ENCODE peak calls at places on chromosomes 5 and 9, in nine cellular contexts. One of them, this sample, is unnamed.
A peak's percentile ranks its signal among the peaks of the same experiment; 100 is the strongest.

GRCh38 chr9:37404590-37404989 is 17.9 kb upstream of the GRHPR start:
- DNase-seq in head of caudate nucleus: no peak
- DNase-seq in GM13977: no peak
- DNase-seq in HTR-8/SVneo: no peak
- DNase-seq in activated CD4-positive, alpha-beta T cell treated with anti-CD3 and anti-CD28 coated beads for 48 hours: no peak
- DNase-seq in renal cortical epithelial cell: no peak
- DNase-seq in fibroblast of mammary gland: no peak
- DNase-seq in A549: no peak
- DNase-seq in upper lobe of right lung: no peak
- DNase-seq in this sample: no peak

GRCh38 chr9:137150485-137151060 is 11.6 kb downstream of the GRIN1 start:
- DNase-seq in head of caudate nucleus: no peak
- DNase-seq in GM13977: peak; percentile 94
- DNase-seq in HTR-8/SVneo: peak; percentile 39
- DNase-seq in activated CD4-positive, alpha-beta T cell treated with anti-CD3 and anti-CD28 coated beads for 48 hours: peak; percentile 77
- DNase-seq in renal cortical epithelial cell: no peak
- DNase-seq in fibroblast of mammary gland: peak; percentile 49
- DNase-seq in A549: peak; percentile 87
- DNase-seq in upper lobe of right lung: no peak
- DNase-seq in this sample: no peak

GRCh38 chr9:68705636-68706578 is 867 bp downstream of the PIP5K1B start:
- DNase-seq in head of caudate nucleus: peak; percentile 29
- DNase-seq in GM13977: peak; percentile 60
- DNase-seq in HTR-8/SVneo: no peak
- DNase-seq in activated CD4-positive, alpha-beta T cell treated with anti-CD3 and anti-CD28 coated beads for 48 hours: peak; percentile 4
- DNase-seq in renal cortical epithelial cell: no peak
- DNase-seq in fibroblast of mammary gland: no peak
- DNase-seq in A549: no peak
- DNase-seq in upper lobe of right lung: no peak
- DNase-seq in this sample: no peak

GRCh38 chr5:124580925-124581821 is 165.3 kb downstream of the ZNF608 start:
- DNase-seq in head of caudate nucleus: peak; percentile 54
- DNase-seq in GM13977: no peak
- DNase-seq in HTR-8/SVneo: no peak
- DNase-seq in activated CD4-positive, alpha-beta T cell treated with anti-CD3 and anti-CD28 coated beads for 48 hours: no peak
- DNase-seq in renal cortical epithelial cell: peak; percentile 31
- DNase-seq in fibroblast of mammary gland: no peak
- DNase-seq in A549: no peak
- DNase-seq in upper lobe of right lung: no peak
- DNase-seq in this sample: no peak

GRCh38 chr5:140632366-140633080 is 452 bp downstream of the CD14 start:
- DNase-seq in head of caudate nucleus: peak; percentile 64
- DNase-seq in GM13977: peak; percentile 40
- DNase-seq in HTR-8/SVneo: no peak
- DNase-seq in activated CD4-positive, alpha-beta T cell treated with anti-CD3 and anti-CD28 coated beads for 48 hours: peak; percentile 64
- DNase-seq in renal cortical epithelial cell: peak; percentile 23
- DNase-seq in fibroblast of mammary gland: peak; percentile 51
- DNase-seq in A549: no peak
- DNase-seq in upper lobe of right lung: peak; percentile 92
- DNase-seq in this sample: no peak

GRCh38 chr5:77651343-77651742 is 12.8 kb upstream of the OTP start:
- DNase-seq in head of caudate nucleus: no peak
- DNase-seq in GM13977: no peak
- DNase-seq in HTR-8/SVneo: no peak
- DNase-seq in activated CD4-positive, alpha-beta T cell treated with anti-CD3 and anti-CD28 coated beads for 48 hours: no peak
- DNase-seq in renal cortical epithelial cell: no peak
- DNase-seq in fibroblast of mammary gland: no peak
- DNase-seq in A549: no peak
- DNase-seq in upper lobe of right lung: no peak
- DNase-seq in this sample: no peak

GRCh38 chr5:16663848-16664247 is 47.1 kb upstream of the RETREG1 start:
- DNase-seq in head of caudate nucleus: no peak
- DNase-seq in GM13977: no peak
- DNase-seq in HTR-8/SVneo: no peak
- DNase-seq in activated CD4-positive, alpha-beta T cell treated with anti-CD3 and anti-CD28 coated beads for 48 hours: no peak
- DNase-seq in renal cortical epithelial cell: no peak
- DNase-seq in fibroblast of mammary gland: no peak
- DNase-seq in A549: no peak
- DNase-seq in upper lobe of right lung: no peak
- DNase-seq in this sample: no peak

GRCh38 chr5:20538341-20538740 is 550.3 kb upstream of the CDH18 start:
- DNase-seq in head of caudate nucleus: no peak
- DNase-seq in GM13977: no peak
- DNase-seq in HTR-8/SVneo: no peak
- DNase-seq in activated CD4-positive, alpha-beta T cell treated with anti-CD3 and anti-CD28 coated beads for 48 hours: no peak
- DNase-seq in renal cortical epithelial cell: no peak
- DNase-seq in fibroblast of mammary gland: no peak
- DNase-seq in A549: no peak
- DNase-seq in upper lobe of right lung: no peak
- DNase-seq in this sample: no peak

GRCh38 chr5:117100156-117100555 is 525.5 kb upstream of the SEMA6A start:
- DNase-seq in head of caudate nucleus: no peak
- DNase-seq in GM13977: no peak
- DNase-seq in HTR-8/SVneo: no peak
- DNase-seq in activated CD4-positive, alpha-beta T cell treated with anti-CD3 and anti-CD28 coated beads for 48 hours: no peak
- DNase-seq in renal cortical epithelial cell: no peak
- DNase-seq in fibroblast of mammary gland: no peak
- DNase-seq in A549: no peak
- DNase-seq in upper lobe of right lung: no peak
- DNase-seq in this sample: no peak

GRCh38 chr5:153678617-153679329 is 188.3 kb downstream of the GRIA1 start:
- DNase-seq in head of caudate nucleus: no peak
- DNase-seq in GM13977: no peak
- DNase-seq in HTR-8/SVneo: no peak
- DNase-seq in activated CD4-positive, alpha-beta T cell treated with anti-CD3 and anti-CD28 coated beads for 48 hours: no peak
- DNase-seq in renal cortical epithelial cell: no peak
- DNase-seq in fibroblast of mammary gland: no peak
- DNase-seq in A549: no peak
- DNase-seq in upper lobe of right lung: no peak
- DNase-seq in this sample: peak; percentile 77

GRCh38 chr5:91189480-91190332 is 193.4 kb downstream of the ARRDC3 start:
- DNase-seq in head of caudate nucleus: no peak
- DNase-seq in GM13977: no peak
- DNase-seq in HTR-8/SVneo: no peak
- DNase-seq in activated CD4-positive, alpha-beta T cell treated with anti-CD3 and anti-CD28 coated beads for 48 hours: no peak
- DNase-seq in renal cortical epithelial cell: peak; percentile 97
- DNase-seq in fibroblast of mammary gland: peak; percentile 92
- DNase-seq in A549: peak; percentile 69
- DNase-seq in upper lobe of right lung: no peak
- DNase-seq in this sample: peak; percentile 82

GRCh38 chr5:24073097-24073496 is 565.7 kb downstream of the PRDM9 start:
- DNase-seq in head of caudate nucleus: no peak
- DNase-seq in GM13977: no peak
- DNase-seq in HTR-8/SVneo: no peak
- DNase-seq in activated CD4-positive, alpha-beta T cell treated with anti-CD3 and anti-CD28 coated beads for 48 hours: no peak
- DNase-seq in renal cortical epithelial cell: no peak
- DNase-seq in fibroblast of mammary gland: no peak
- DNase-seq in A549: no peak
- DNase-seq in upper lobe of right lung: no peak
- DNase-seq in this sample: no peak

GRCh38 chr5:60297658-60298057 is 402.3 kb downstream of the DEPDC1B start:
- DNase-seq in head of caudate nucleus: no peak
- DNase-seq in GM13977: no peak
- DNase-seq in HTR-8/SVneo: no peak
- DNase-seq in activated CD4-positive, alpha-beta T cell treated with anti-CD3 and anti-CD28 coated beads for 48 hours: no peak
- DNase-seq in renal cortical epithelial cell: no peak
- DNase-seq in fibroblast of mammary gland: no peak
- DNase-seq in A549: no peak
- DNase-seq in upper lobe of right lung: no peak
- DNase-seq in this sample: no peak

GRCh38 chr9:117734523-117735314 is 30.5 kb downstream of the TLR4 start:
- DNase-seq in head of caudate nucleus: no peak
- DNase-seq in GM13977: no peak
- DNase-seq in HTR-8/SVneo: peak; percentile 18
- DNase-seq in activated CD4-positive, alpha-beta T cell treated with anti-CD3 and anti-CD28 coated beads for 48 hours: no peak
- DNase-seq in renal cortical epithelial cell: peak; percentile 38
- DNase-seq in fibroblast of mammary gland: peak; percentile 9
- DNase-seq in A549: no peak
- DNase-seq in upper lobe of right lung: no peak
- DNase-seq in this sample: peak; percentile 69

GRCh38 chr9:90921104-90921503 is 119.5 kb downstream of the SYK start:
- DNase-seq in head of caudate nucleus: peak; percentile 42
- DNase-seq in GM13977: no peak
- DNase-seq in HTR-8/SVneo: no peak
- DNase-seq in activated CD4-positive, alpha-beta T cell treated with anti-CD3 and anti-CD28 coated beads for 48 hours: no peak
- DNase-seq in renal cortical epithelial cell: peak; percentile 65
- DNase-seq in fibroblast of mammary gland: no peak
- DNase-seq in A549: no peak
- DNase-seq in upper lobe of right lung: peak; percentile 85
- DNase-seq in this sample: peak; percentile 20

GRCh38 chr9:19102181-19102630 is 498 bp downstream of the HAUS6 start:
- DNase-seq in head of caudate nucleus: peak; percentile 41
- DNase-seq in GM13977: peak; percentile 26
- DNase-seq in HTR-8/SVneo: peak; percentile 19
- DNase-seq in activated CD4-positive, alpha-beta T cell treated with anti-CD3 and anti-CD28 coated beads for 48 hours: peak; percentile 24
- DNase-seq in renal cortical epithelial cell: no peak
- DNase-seq in fibroblast of mammary gland: no peak
- DNase-seq in A549: no peak
- DNase-seq in upper lobe of right lung: peak; percentile 71
- DNase-seq in this sample: no peak

GRCh38 chr9:34310205-34310604 is 18.9 kb downstream of the KIF24 start:
- DNase-seq in head of caudate nucleus: no peak
- DNase-seq in GM13977: no peak
- DNase-seq in HTR-8/SVneo: peak; percentile 12
- DNase-seq in activated CD4-positive, alpha-beta T cell treated with anti-CD3 and anti-CD28 coated beads for 48 hours: no peak
- DNase-seq in renal cortical epithelial cell: no peak
- DNase-seq in fibroblast of mammary gland: no peak
- DNase-seq in A549: no peak
- DNase-seq in upper lobe of right lung: no peak
- DNase-seq in this sample: peak; percentile 52

GRCh38 chr5:50947892-50948683 is 281.7 kb downstream of the PARP8 start:
- DNase-seq in head of caudate nucleus: peak; percentile 35
- DNase-seq in GM13977: no peak
- DNase-seq in HTR-8/SVneo: no peak
- DNase-seq in activated CD4-positive, alpha-beta T cell treated with anti-CD3 and anti-CD28 coated beads for 48 hours: no peak
- DNase-seq in renal cortical epithelial cell: no peak
- DNase-seq in fibroblast of mammary gland: no peak
- DNase-seq in A549: no peak
- DNase-seq in upper lobe of right lung: no peak
- DNase-seq in this sample: no peak

GRCh38 chr5:71782771-71783770 is 64.0 kb downstream of the CARTPT start:
- DNase-seq in head of caudate nucleus: peak; percentile 93
- DNase-seq in GM13977: peak; percentile 68
- DNase-seq in HTR-8/SVneo: peak; percentile 57
- DNase-seq in activated CD4-positive, alpha-beta T cell treated with anti-CD3 and anti-CD28 coated beads for 48 hours: peak; percentile 84
- DNase-seq in renal cortical epithelial cell: peak; percentile 34
- DNase-seq in fibroblast of mammary gland: peak; percentile 74
- DNase-seq in A549: peak; percentile 75
- DNase-seq in upper lobe of right lung: peak; percentile 75
- DNase-seq in this sample: peak; percentile 65

GRCh38 chr9:89808801-89809200 is 204.0 kb downstream of the GADD45G start:
- DNase-seq in head of caudate nucleus: no peak
- DNase-seq in GM13977: no peak
- DNase-seq in HTR-8/SVneo: no peak
- DNase-seq in activated CD4-positive, alpha-beta T cell treated with anti-CD3 and anti-CD28 coated beads for 48 hours: no peak
- DNase-seq in renal cortical epithelial cell: peak; percentile 30
- DNase-seq in fibroblast of mammary gland: no peak
- DNase-seq in A549: no peak
- DNase-seq in upper lobe of right lung: no peak
- DNase-seq in this sample: no peak

GRCh38 chr9:96222132-96222531 is 79.8 kb downstream of the HSD17B3 start:
- DNase-seq in head of caudate nucleus: no peak
- DNase-seq in GM13977: peak; percentile 33
- DNase-seq in HTR-8/SVneo: no peak
- DNase-seq in activated CD4-positive, alpha-beta T cell treated with anti-CD3 and anti-CD28 coated beads for 48 hours: no peak
- DNase-seq in renal cortical epithelial cell: no peak
- DNase-seq in fibroblast of mammary gland: peak; percentile 19
- DNase-seq in A549: peak; percentile 41
- DNase-seq in upper lobe of right lung: no peak
- DNase-seq in this sample: peak; percentile 12

GRCh38 chr9:118108971-118109370 is 404.8 kb downstream of the TLR4 start:
- DNase-seq in head of caudate nucleus: no peak
- DNase-seq in GM13977: no peak
- DNase-seq in HTR-8/SVneo: no peak
- DNase-seq in activated CD4-positive, alpha-beta T cell treated with anti-CD3 and anti-CD28 coated beads for 48 hours: no peak
- DNase-seq in renal cortical epithelial cell: peak; percentile 72
- DNase-seq in fibroblast of mammary gland: no peak
- DNase-seq in A549: no peak
- DNase-seq in upper lobe of right lung: no peak
- DNase-seq in this sample: no peak

GRCh38 chr9:109721021-109721420 is 59.0 kb upstream of the PALM2AKAP2 start:
- DNase-seq in head of caudate nucleus: no peak
- DNase-seq in GM13977: no peak
- DNase-seq in HTR-8/SVneo: no peak
- DNase-seq in activated CD4-positive, alpha-beta T cell treated with anti-CD3 and anti-CD28 coated beads for 48 hours: no peak
- DNase-seq in renal cortical epithelial cell: no peak
- DNase-seq in fibroblast of mammary gland: peak; percentile 41
- DNase-seq in A549: no peak
- DNase-seq in upper lobe of right lung: no peak
- DNase-seq in this sample: no peak

GRCh38 chr5:115718853-115719252 is 93.0 kb upstream of the TMED7 start:
- DNase-seq in head of caudate nucleus: no peak
- DNase-seq in GM13977: no peak
- DNase-seq in HTR-8/SVneo: no peak
- DNase-seq in activated CD4-positive, alpha-beta T cell treated with anti-CD3 and anti-CD28 coated beads for 48 hours: no peak
- DNase-seq in renal cortical epithelial cell: no peak
- DNase-seq in fibroblast of mammary gland: no peak
- DNase-seq in A549: no peak
- DNase-seq in upper lobe of right lung: no peak
- DNase-seq in this sample: no peak

GRCh38 chr9:135962696-135963307 is 1.6 kb upstream of the UBAC1 start:
- DNase-seq in head of caudate nucleus: no peak
- DNase-seq in GM13977: no peak
- DNase-seq in HTR-8/SVneo: no peak
- DNase-seq in activated CD4-positive, alpha-beta T cell treated with anti-CD3 and anti-CD28 coated beads for 48 hours: no peak
- DNase-seq in renal cortical epithelial cell: no peak
- DNase-seq in fibroblast of mammary gland: no peak
- DNase-seq in A549: no peak
- DNase-seq in upper lobe of right lung: no peak
- DNase-seq in this sample: no peak

GRCh38 chr9:121895836-121896544 is 197.1 kb downstream of the TTLL11 start:
- DNase-seq in head of caudate nucleus: no peak
- DNase-seq in GM13977: no peak
- DNase-seq in HTR-8/SVneo: no peak
- DNase-seq in activated CD4-positive, alpha-beta T cell treated with anti-CD3 and anti-CD28 coated beads for 48 hours: no peak
- DNase-seq in renal cortical epithelial cell: peak; percentile 57
- DNase-seq in fibroblast of mammary gland: peak; percentile 73
- DNase-seq in A549: peak; percentile 60
- DNase-seq in upper lobe of right lung: no peak
- DNase-seq in this sample: peak; percentile 39

GRCh38 chr5:80864706-80865435 is 95.3 kb upstream of the RASGRF2 start:
- DNase-seq in head of caudate nucleus: no peak
- DNase-seq in GM13977: peak; percentile 7
- DNase-seq in HTR-8/SVneo: no peak
- DNase-seq in activated CD4-positive, alpha-beta T cell treated with anti-CD3 and anti-CD28 coated beads for 48 hours: peak; percentile 40
- DNase-seq in renal cortical epithelial cell: no peak
- DNase-seq in fibroblast of mammary gland: no peak
- DNase-seq in A549: no peak
- DNase-seq in upper lobe of right lung: no peak
- DNase-seq in this sample: no peak

GRCh38 chr9:136614372-136614922 is 48.3 kb upstream of the EGFL7 start:
- DNase-seq in head of caudate nucleus: no peak
- DNase-seq in GM13977: no peak
- DNase-seq in HTR-8/SVneo: peak; percentile 69
- DNase-seq in activated CD4-positive, alpha-beta T cell treated with anti-CD3 and anti-CD28 coated beads for 48 hours: no peak
- DNase-seq in renal cortical epithelial cell: peak; percentile 19
- DNase-seq in fibroblast of mammary gland: peak; percentile 72
- DNase-seq in A549: no peak
- DNase-seq in upper lobe of right lung: no peak
- DNase-seq in this sample: peak; percentile 27

This sample was measured in LHCN-M2.